ENCODE peak calls at places on chromosomes 12 and 14, in ten cellular contexts. Q is cardiac muscle cell, B is activated B cell treated with CpG ODN at 0.5 μM for 24 hours, T is left ventricle myocardium inferior, R is neural crest cell, K is choroid plexus epithelial cell, A is GM10248, W is PC-3, C is type B pancreatic cell, Y is keratinocyte. Z is an unnamed sample.

GRCh38 chr12:69994593-69995222 is 169.7 kb downstream of the MYRFL start:
- DNase-seq in Q (no peak), B (no peak), T (no peak), R (no peak), K (no peak), A (no peak), W (no peak), C (no peak), Y (no peak), Z (no peak)

GRCh38 chr12:117134059-117134458 is 34.8 kb upstream of the TESC start:
- DNase-seq in Q (no peak), B (no peak), T (no peak), R (no peak), K (no peak), A (no peak), W (no peak), C (no peak), Y (no peak), Z (no peak)

GRCh38 chr12:84157170-84157569 is 755.4 kb downstream of the SLC6A15 start:
- DNase-seq in Q (no peak), B (no peak), T (no peak), R (no peak), K (no peak), A (no peak), W (no peak), C (no peak), Y (no peak), Z (no peak)

GRCh38 chr14:104799657-104800599 is 973 bp upstream of the ZBTB42 start:
- DNase-seq in Q (peak; percentile 89), B (peak; percentile 78), T (peak; percentile 91), R (no peak), K (peak; percentile 66), A (peak; percentile 90), W (peak; percentile 77), C (no peak), Y (peak; percentile 13), Z (peak; percentile 79)

GRCh38 chr14:38255673-38256357 is at the start of gene CLEC14A:
- DNase-seq in Q (peak; percentile 5), B (no peak), T (peak; percentile 84), R (peak; percentile 23), K (peak; percentile 45), A (peak; percentile 7), W (no peak), C (no peak), Y (no peak), Z (no peak)

GRCh38 chr14:95281560-95282176 is 38.0 kb downstream of the CLMN start:
- DNase-seq in Q (no peak), B (no peak), T (no peak), R (no peak), K (no peak), A (no peak), W (no peak), C (no peak), Y (no peak), Z (no peak)

GRCh38 chr14:99649219-99649618 is 4.3 kb downstream of the HHIPL1 start:
- DNase-seq in Q (no peak), B (no peak), T (no peak), R (no peak), K (peak; percentile 67), A (no peak), W (peak; percentile 20), C (no peak), Y (no peak), Z (no peak)

GRCh38 chr14:100543471-100544455 is 43.5 kb downstream of the BEGAIN start:
- DNase-seq in Q (no peak), B (no peak), T (no peak), R (no peak), K (no peak), A (no peak), W (no peak), C (no peak), Y (no peak), Z (no peak)

GRCh38 chr12:42299392-42300308 is 26.2 kb downstream of the ZCRB1 start:
- DNase-seq in Q (no peak), B (no peak), T (no peak), R (no peak), K (peak; percentile 61), A (peak; percentile 51), W (peak; percentile 30), C (no peak), Y (no peak), Z (no peak)

GRCh38 chr14:92603309-92604257 is 90.0 kb downstream of the RIN3 start:
- DNase-seq in Q (peak; percentile 46), B (no peak), T (peak; percentile 40), R (no peak), K (peak; percentile 92), A (no peak), W (peak; percentile 68), C (no peak), Y (no peak), Z (no peak)

DNA sequence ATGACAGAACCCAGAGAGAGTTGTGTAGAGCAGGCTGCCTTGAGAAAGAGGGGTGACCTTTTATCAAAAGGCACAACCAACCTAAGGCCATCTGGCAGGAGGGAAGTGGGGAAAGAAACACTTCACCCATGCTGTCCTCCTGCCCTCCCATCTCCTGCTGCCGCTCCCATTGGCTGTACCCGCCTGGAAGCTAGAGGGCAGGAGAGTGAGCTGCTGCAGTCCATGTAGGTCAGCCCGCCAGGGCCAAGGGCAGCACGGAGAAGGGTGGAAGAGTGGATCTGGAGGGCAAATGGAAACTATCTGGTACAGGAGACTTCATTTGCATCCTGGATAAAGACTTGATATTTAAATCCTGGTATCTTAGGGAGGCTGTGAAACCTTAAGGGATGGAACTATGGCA is 11.5 kb upstream of the CABP1 start:
- DNase-seq in Q (peak; percentile 64), B (no peak), T (no peak), R (peak; percentile 15), K (no peak), A (no peak), W (no peak), C (no peak), Y (no peak), Z (no peak)
- TF ChIP-seq CTCF in Q (peak; percentile 18), B (no peak), T (peak; percentile 54), R (no peak), K (peak; percentile 18), A (no peak), W (peak; percentile 23), C (no peak), Y (no peak), Z (peak; percentile 22)

GRCh38 chr12:53949631-53950440 is 4.9 kb upstream of the HOXC12 start:
- DNase-seq in Q (no peak), B (no peak), T (no peak), R (no peak), K (no peak), A (no peak), W (no peak), C (no peak), Y (no peak), Z (no peak)

GRCh38 chr12:53950789-53951576 is 3.7 kb upstream of the HOXC12 start:
- DNase-seq in Q (no peak), B (no peak), T (no peak), R (no peak), K (no peak), A (no peak), W (no peak), C (no peak), Y (no peak), Z (no peak)

GRCh38 chr12:53950441-53950781 is 4.3 kb upstream of the HOXC12 start:
- DNase-seq in Q (no peak), B (no peak), T (no peak), R (no peak), K (no peak), A (no peak), W (peak; percentile 47), C (no peak), Y (no peak), Z (no peak)

GRCh38 chr12:53951577-53952334 is 2.9 kb upstream of the HOXC12 start:
- DNase-seq in Q (no peak), B (no peak), T (no peak), R (no peak), K (no peak), A (no peak), W (no peak), C (no peak), Y (no peak), Z (no peak)

DNA sequence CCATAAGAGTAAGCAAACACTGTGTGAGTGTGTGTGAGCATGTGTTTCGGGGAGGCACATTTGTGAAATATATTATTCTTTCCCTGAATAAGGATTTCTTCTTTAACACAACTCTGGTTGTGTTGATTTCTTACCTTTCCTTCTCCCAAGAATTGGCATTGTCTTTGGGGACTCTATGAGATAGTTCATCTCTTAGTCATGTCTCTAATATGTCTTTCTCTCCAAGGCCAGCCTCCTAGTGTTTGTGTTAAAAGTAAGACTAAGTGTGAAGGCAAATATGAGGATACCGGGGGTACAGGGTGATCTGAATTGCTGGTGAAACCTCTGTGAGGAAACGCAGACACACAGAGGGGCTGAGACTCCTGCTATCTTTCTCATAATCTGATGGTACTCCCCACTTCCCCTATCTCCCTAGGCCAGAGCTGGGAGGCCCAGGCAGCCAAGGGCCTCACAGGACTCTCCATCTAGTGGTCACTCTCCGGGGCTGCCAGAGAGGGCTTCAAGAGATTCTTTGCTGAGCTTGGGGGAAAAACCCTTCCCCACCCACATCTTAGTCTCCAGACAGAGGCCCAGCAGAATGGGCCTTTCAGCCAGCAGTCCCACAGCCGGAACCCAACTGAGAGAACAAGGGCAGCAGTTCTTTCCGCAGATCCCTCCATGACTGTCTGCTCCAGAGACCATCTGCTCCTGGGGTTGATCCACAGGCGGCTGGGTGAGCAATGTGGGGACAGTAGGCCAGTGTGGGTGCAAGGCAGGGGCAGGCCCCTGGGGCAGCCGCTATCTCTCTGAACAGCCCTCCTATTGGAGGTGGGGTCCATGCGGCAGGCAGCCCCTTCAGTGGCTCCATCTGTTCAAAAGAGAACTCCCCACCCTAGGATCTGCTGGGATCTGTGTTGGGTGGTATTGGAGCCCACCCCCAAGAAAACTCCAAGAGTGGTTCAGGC is 5.8 kb upstream of the HOXC12 start:
- DNase-seq in Q (no peak), B (no peak), T (no peak), R (no peak), K (no peak), A (no peak), W (peak; percentile 52), C (no peak), Y (no peak), Z (no peak)
- TF ChIP-seq CTCF in Q (no peak), B (no peak), T (no peak), R (no peak), K (no peak), A (no peak), W (peak; percentile 21), C (no peak), Y (no peak), Z (no peak)

GRCh38 chr14:76413106-76413961 is 37.4 kb downstream of the ESRRB start:
- DNase-seq in Q (no peak), B (no peak), T (no peak), R (no peak), K (no peak), A (no peak), W (no peak), C (no peak), Y (no peak), Z (no peak)
- TF ChIP-seq CTCF in Q (no peak), B (no peak), T (no peak), R (no peak), K (no peak), A (no peak), W (no peak), C (no peak), Y (no peak), Z (no peak)

DNA sequence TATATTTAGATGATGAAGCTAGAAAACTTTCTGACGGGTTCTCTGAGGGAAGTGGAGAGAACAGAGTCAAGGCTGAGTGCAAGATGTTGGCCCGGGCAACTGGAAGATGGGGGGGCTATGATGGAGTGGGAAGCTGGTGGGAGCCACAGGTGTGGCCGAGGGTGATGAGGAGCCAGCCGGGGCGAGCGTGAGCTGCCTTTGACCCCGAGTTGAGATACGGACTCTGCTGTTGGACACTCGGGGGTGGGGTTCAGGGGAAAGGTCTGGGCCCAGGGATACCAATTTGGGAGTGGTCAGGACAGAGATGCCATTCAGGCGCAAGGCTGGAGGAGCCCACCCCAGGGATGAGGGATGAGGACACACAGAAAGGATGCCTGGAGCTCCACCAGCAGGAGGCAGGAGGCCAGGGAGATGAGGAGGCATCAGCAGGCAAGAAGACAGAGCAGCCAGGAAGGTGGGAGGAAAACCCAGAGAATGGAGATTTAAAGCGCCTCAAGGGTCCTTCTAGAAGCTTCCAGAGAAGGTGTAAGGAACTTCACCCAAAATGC is 9.0 kb downstream of the SCARB1 start:
- DNase-seq in Q (no peak), B (no peak), T (no peak), R (no peak), K (no peak), A (no peak), W (no peak), C (no peak), Y (no peak), Z (no peak)
- TF ChIP-seq CTCF in Q (no peak), B (no peak), T (no peak), R (no peak), K (peak; percentile 47), A (no peak), W (no peak), C (no peak), Y (no peak), Z (no peak)